ENCODE peak calls at places on chromosomes 1 and 21, in eight cellular contexts. C, E, Q, V, D, F, A and I are unnamed samples.

GRCh38 chr1:234845097-234845660 is 235.2 kb upstream of the IRF2BP2 start:
- DNase-seq in E (no peak), C (no peak), F (no peak), Q (no peak), V (no peak), D (no peak), A (no peak), I (peak)

GRCh38 chr21:19011448-19011847 is 607.9 kb upstream of the TMPRSS15 start:
- DNase-seq in D (no peak), E (no peak), V (no peak), A (no peak), C (no peak), Q (no peak), F (no peak), I (no peak)

GRCh38 chr1:159877695-159878444 is 15.4 kb upstream of the VSIG8 start:
- DNase-seq in F (no peak), V (no peak), E (peak), C (no peak), Q (no peak), D (no peak), A (no peak), I (no peak)

GRCh38 chr1:234925440-234926251 is 203.0 kb downstream of the TOMM20 start:
- DNase-seq in E (peak), V (peak), D (peak), Q (no peak), F (peak), C (no peak), A (peak), I (peak)

GRCh38 chr1:156839426-156840109 is 19.3 kb downstream of the INSRR start:
- DNase-seq in V (no peak), Q (no peak), C (no peak), D (no peak), E (no peak), A (no peak), F (no peak), I (no peak)

GRCh38 chr1:161722406-161722805 is 1.1 kb downstream of the FCRLB start:
- DNase-seq in F (no peak), Q (no peak), C (no peak), D (no peak), E (no peak), V (no peak), A (no peak), I (no peak)

GRCh38 chr1:224733021-224733911 is 117.1 kb downstream of the CNIH3 start:
- DNase-seq in C (no peak), F (no peak), E (peak), Q (no peak), V (peak), D (no peak), A (no peak), I (no peak)

GRCh38 chr1:119635801-119636390 is 12.2 kb downstream of the ZNF697 start:
- DNase-seq in C (no peak), D (no peak), A (no peak), Q (no peak), E (peak), V (no peak), F (no peak), I (peak)

GRCh38 chr1:236167578-236167977 is 25.2 kb downstream of the GPR137B start:
- DNase-seq in V (no peak), D (no peak), C (no peak), Q (no peak), A (no peak), F (no peak), E (no peak), I (no peak)